ENCODE peak calls at places on chromosomes 11 and 22, in nine cellular contexts. J is esophagus squamous epithelium; S is fibroblast of lung; X is PC-9; O is pancreas; N is breast epithelium; F is K562; K is CD4-positive, alpha-beta memory T cell; Y is HCT116. R is an unnamed sample.

GRCh38 chr11:12079726-12080556 is 30.4 kb upstream of the MICAL2 start:
- DNase-seq in S (peak; percentile 98), N (peak; percentile 62), K (no peak), J (no peak), O (no peak), F (no peak), Y (peak; percentile 79), X (peak; percentile 60), R (no peak)

GRCh38 chr11:113048820-113049555 is 87.8 kb downstream of the NCAM1 start:
- DNase-seq in K (no peak), O (no peak), F (no peak), X (no peak), Y (no peak), J (no peak), N (no peak), S (peak; percentile 54), R (no peak)

GRCh38 chr11:34278708-34279297 is 79.0 kb downstream of the ABTB2 start:
- DNase-seq in S (no peak), N (no peak), K (no peak), J (no peak), Y (no peak), X (no peak), F (no peak), O (no peak), R (no peak)

GRCh38 chr22:19179472-19180048 is 1.0 kb upstream of the SLC25A1 start:
- DNase-seq in Y (peak; percentile 57), K (no peak), X (peak; percentile 65), F (peak; percentile 95), O (peak; percentile 80), N (peak; percentile 56), S (peak; percentile 88), J (no peak), R (peak; percentile 90)

GRCh38 chr11:58506935-58507334 is 970 bp downstream of the OR5B21 start:
- DNase-seq in S (no peak), J (no peak), Y (no peak), F (no peak), X (no peak), N (no peak), K (no peak), O (no peak), R (no peak)

GRCh38 chr11:102415252-102415916 is 37.2 kb downstream of the TMEM123 start:
- DNase-seq in X (no peak), S (no peak), F (no peak), J (no peak), N (no peak), Y (no peak), O (no peak), K (peak; percentile 33), R (no peak)

GRCh38 chr11:131640320-131640719 is 269.9 kb downstream of the NTM start:
- DNase-seq in F (no peak), K (no peak), N (no peak), O (no peak), X (no peak), Y (no peak), S (no peak), J (no peak), R (no peak)

GRCh38 chr11:45896392-45897068 is 10.5 kb downstream of the FREY1 start:
- DNase-seq in O (no peak), K (no peak), X (peak; percentile 40), N (no peak), Y (no peak), J (no peak), S (no peak), F (no peak), R (peak; percentile 84)

GRCh38 chr11:130278151-130278550 is 36.6 kb downstream of the ZBTB44 start:
- DNase-seq in Y (no peak), S (no peak), J (no peak), K (no peak), X (no peak), F (no peak), O (no peak), N (no peak), R (no peak)

GRCh38 chr11:102177126-102177525 is 66.9 kb downstream of the YAP1 start:
- DNase-seq in O (no peak), S (no peak), X (no peak), J (no peak), F (no peak), N (no peak), K (no peak), Y (no peak), R (no peak)

GRCh38 chr11:122756417-122756816 is 81.9 kb upstream of the CRTAM start:
- DNase-seq in J (peak; percentile 9), N (no peak), F (no peak), Y (no peak), O (no peak), S (no peak), X (no peak), K (peak; percentile 47), R (no peak)

GRCh38 chr22:27877501-27877900 is 41.6 kb downstream of the PITPNB start:
- DNase-seq in F (no peak), N (no peak), Y (no peak), X (no peak), K (no peak), J (no peak), S (no peak), O (no peak), R (no peak)

GRCh38 chr11:86291466-86292262 is 10.4 kb upstream of the HIKESHI start:
- DNase-seq in K (peak; percentile 49), F (peak; percentile 67), J (no peak), X (peak; percentile 41), Y (peak; percentile 39), O (peak; percentile 63), N (no peak), S (peak; percentile 57), R (peak; percentile 75)

GRCh38 chr11:12287374-12288211 is 89.8 kb upstream of the PARVA start:
- DNase-seq in N (no peak), F (peak; percentile 40), K (no peak), O (no peak), Y (peak; percentile 78), X (peak; percentile 66), S (peak; percentile 96), J (no peak), R (peak; percentile 82)

GRCh38 chr22:29816980-29817379 is 21.1 kb downstream of the ASCC2 start:
- DNase-seq in O (no peak), F (no peak), N (no peak), K (no peak), X (no peak), S (no peak), J (no peak), Y (no peak), R (no peak)

GRCh38 chr11:40819230-40819629 is 640.2 kb downstream of the LRRC4C start:
- DNase-seq in K (no peak), J (no peak), X (no peak), O (no peak), S (no peak), Y (no peak), F (no peak), N (no peak), R (peak; percentile 6)

GRCh38 chr11:70730411-70730810 is 332.1 kb downstream of the CTTN start:
- DNase-seq in Y (no peak), O (peak; percentile 25), S (no peak), X (no peak), N (no peak), F (no peak), J (no peak), K (no peak), R (no peak)
- H3K9me3 ChIP-seq in Y (no peaks in the 10 kb centered on the region), O (no peaks in the 10 kb centered on the region), S (no peaks in the 10 kb centered on the region), X (no peaks in the 10 kb centered on the region), N (peaks cover 4% of the 10 kb centered on the region), F (no peaks in the 10 kb centered on the region), J (no peaks in the 10 kb centered on the region), K (no peaks in the 10 kb centered on the region), R (no peaks in the 10 kb centered on the region)

DNA sequence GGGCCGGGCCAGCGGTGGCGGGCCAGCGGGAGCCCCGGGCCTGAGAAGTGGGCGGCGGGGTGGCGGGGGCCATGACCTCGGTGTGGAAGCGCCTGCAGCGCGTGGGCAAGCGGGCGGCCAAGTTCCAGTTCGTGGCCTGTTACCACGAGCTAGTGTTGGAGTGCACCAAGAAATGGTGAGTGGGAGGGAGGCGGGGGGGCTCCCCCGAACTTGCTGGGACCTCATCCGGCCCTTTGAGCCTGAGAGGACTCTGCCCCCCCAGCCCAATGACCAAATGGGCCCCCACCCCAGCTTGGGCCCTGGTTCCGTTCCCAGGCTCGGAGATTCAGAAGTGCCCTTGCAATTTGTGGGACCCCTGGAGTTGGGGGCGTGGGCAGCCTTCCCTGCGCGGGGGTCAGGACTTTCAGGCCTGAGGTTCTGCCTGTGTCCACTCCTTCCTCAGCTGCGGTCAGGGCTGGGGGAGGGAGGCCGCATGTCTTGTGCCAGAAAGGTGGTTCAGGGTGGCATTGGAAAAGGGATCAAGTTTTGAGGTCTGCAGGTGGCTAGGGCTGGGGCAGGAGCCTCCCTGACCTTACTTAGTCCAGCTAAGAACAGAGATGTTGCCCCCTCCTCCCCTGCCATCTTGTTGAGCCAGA is 496 bp downstream of the EHBP1L1 start:
- DNase-seq in X (no peak), F (peak; percentile 34), O (no peak), J (no peak), Y (no peak), N (no peak), S (no peak), K (no peak), R (no peak)
- H3K4me1 ChIP-seq in X (peaks cover 51% of the 10 kb centered on the region), F (peaks cover 53% of the 10 kb centered on the region), O (peaks cover 9% of the 10 kb centered on the region), J (peaks cover 42% of the 10 kb centered on the region), Y (peaks cover 58% of the 10 kb centered on the region), N (peaks cover 32% of the 10 kb centered on the region), S (peaks cover 41% of the 10 kb centered on the region), K (peaks cover 59% of the 10 kb centered on the region), R (peaks cover 16% of the 10 kb centered on the region)

GRCh38 chr11:1892116-1892515 is 421 bp upstream of the PRR33 start:
- DNase-seq in Y (no peak), X (no peak), S (no peak), K (no peak), J (no peak), O (no peak), F (no peak), N (no peak), R (no peak)

GRCh38 chr11:1890856-1891830 is 552 bp downstream of the PRR33 start:
- DNase-seq in K (no peak), O (no peak), N (no peak), Y (no peak), J (no peak), F (peak; percentile 6), X (no peak), S (no peak), R (no peak)

GRCh38 chr11:1889941-1890855 is 1.5 kb downstream of the PRR33 start:
- DNase-seq in F (peak; percentile 9), S (no peak), J (no peak), O (no peak), N (no peak), X (no peak), K (no peak), Y (no peak), R (no peak)

GRCh38 chr11:1892558-1892957 is 863 bp upstream of the PRR33 start:
- DNase-seq in K (no peak), F (no peak), X (no peak), S (no peak), Y (no peak), J (no peak), N (no peak), O (no peak), R (no peak)

DNA sequence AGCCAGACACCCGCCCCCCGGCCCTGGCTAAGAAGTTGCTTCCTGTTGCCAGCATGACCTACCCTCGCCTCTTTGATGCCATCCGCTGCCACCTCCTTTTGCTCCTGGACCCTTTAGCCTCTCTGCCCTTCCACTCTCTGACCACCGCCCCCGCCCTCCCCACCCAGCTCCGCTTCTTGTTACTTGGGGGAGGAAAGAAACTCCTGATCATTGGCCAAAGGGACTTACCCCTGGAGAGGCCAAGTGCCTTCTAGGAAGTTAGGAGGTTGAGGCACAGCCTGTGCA is at the start of gene PRR33:
- DNase-seq in K (no peak), X (no peak), J (no peak), F (no peak), Y (no peak), O (no peak), S (no peak), N (no peak), R (no peak)
- H3K9me3 ChIP-seq in K (no peaks in the 10 kb centered on the region), X (no peaks in the 10 kb centered on the region), J (no peaks in the 10 kb centered on the region), F (no peaks in the 10 kb centered on the region), Y (no peaks in the 10 kb centered on the region), O (no peaks in the 10 kb centered on the region), S (no peaks in the 10 kb centered on the region), N (no peaks in the 10 kb centered on the region), R (no peaks in the 10 kb centered on the region)

GRCh38 chr11:103903621-103904323 is 132.7 kb upstream of the DDI1 start:
- DNase-seq in Y (no peak), O (no peak), X (no peak), K (no peak), N (no peak), J (no peak), F (no peak), S (no peak), R (no peak)
- H3K4me1 ChIP-seq in Y (no peaks in the 10 kb centered on the region), O (no peaks in the 10 kb centered on the region), X (no peaks in the 10 kb centered on the region), K (no peaks in the 10 kb centered on the region), N (no peaks in the 10 kb centered on the region), J (no peaks in the 10 kb centered on the region), F (no peaks in the 10 kb centered on the region), S (no peaks in the 10 kb centered on the region), R (no peaks in the 10 kb centered on the region)

R was measured in neural progenitor cell.